ENCODE peak calls at places on chromosomes 1 and 21, in eight cellular contexts. One of them, this sample, is unnamed.

GRCh38 chr1:68433386-68433785 is 16.4 kb downstream of the RPE65 start:
- DNase-seq in myocyte: no peak
- DNase-seq in NCI-H774: no peak
- DNase-seq in brain microvascular endothelial cell: no peak
- DNase-seq in endothelial cell: no peak
- DNase-seq in right atrium auricular region: no peak
- DNase-seq in activated CD4-positive, alpha-beta T cell treated with anti-CD3 and anti-CD28 coated beads for 48 hours: no peak
- DNase-seq in activated CD4-positive, CD25-positive, alpha-beta regulatory T cell: no peak
- DNase-seq in this sample: no peak

GRCh38 chr1:170460379-170460778 is 71.6 kb upstream of the GORAB start:
- DNase-seq in activated CD4-positive, CD25-positive, alpha-beta regulatory T cell: no peak
- DNase-seq in endothelial cell: no peak
- DNase-seq in brain microvascular endothelial cell: no peak
- DNase-seq in myocyte: peak
- DNase-seq in activated CD4-positive, alpha-beta T cell treated with anti-CD3 and anti-CD28 coated beads for 48 hours: no peak
- DNase-seq in right atrium auricular region: no peak
- DNase-seq in NCI-H774: no peak
- DNase-seq in this sample: no peak

GRCh38 chr1:109322974-109323373 is 16.2 kb upstream of the MYBPHL start:
- DNase-seq in activated CD4-positive, alpha-beta T cell treated with anti-CD3 and anti-CD28 coated beads for 48 hours: no peak
- DNase-seq in NCI-H774: no peak
- DNase-seq in brain microvascular endothelial cell: no peak
- DNase-seq in endothelial cell: no peak
- DNase-seq in activated CD4-positive, CD25-positive, alpha-beta regulatory T cell: no peak
- DNase-seq in myocyte: no peak
- DNase-seq in right atrium auricular region: no peak
- DNase-seq in this sample: no peak

GRCh38 chr1:178512566-178513277 is at the start of gene TEX35:
- DNase-seq in NCI-H774: no peak
- DNase-seq in right atrium auricular region: no peak
- DNase-seq in activated CD4-positive, alpha-beta T cell treated with anti-CD3 and anti-CD28 coated beads for 48 hours: no peak
- DNase-seq in endothelial cell: no peak
- DNase-seq in myocyte: no peak
- DNase-seq in activated CD4-positive, CD25-positive, alpha-beta regulatory T cell: no peak
- DNase-seq in brain microvascular endothelial cell: no peak
- DNase-seq in this sample: no peak

GRCh38 chr21:45820171-45821091 is 161.1 kb upstream of the COL6A1 start:
- DNase-seq in myocyte: peak
- DNase-seq in activated CD4-positive, CD25-positive, alpha-beta regulatory T cell: peak
- DNase-seq in right atrium auricular region: peak
- DNase-seq in activated CD4-positive, alpha-beta T cell treated with anti-CD3 and anti-CD28 coated beads for 48 hours: peak
- DNase-seq in endothelial cell: peak
- DNase-seq in NCI-H774: peak
- DNase-seq in brain microvascular endothelial cell: peak
- DNase-seq in this sample: peak

GRCh38 chr1:119001181-119002018 is 13.3 kb upstream of the TBX15 start:
- DNase-seq in myocyte: no peak
- DNase-seq in brain microvascular endothelial cell: no peak
- DNase-seq in right atrium auricular region: no peak
- DNase-seq in activated CD4-positive, alpha-beta T cell treated with anti-CD3 and anti-CD28 coated beads for 48 hours: no peak
- DNase-seq in endothelial cell: no peak
- DNase-seq in activated CD4-positive, CD25-positive, alpha-beta regulatory T cell: no peak
- DNase-seq in NCI-H774: no peak
- DNase-seq in this sample: no peak

GRCh38 chr1:111989531-111990025 is at the start of gene KCND3:
- DNase-seq in activated CD4-positive, CD25-positive, alpha-beta regulatory T cell: no peak
- DNase-seq in activated CD4-positive, alpha-beta T cell treated with anti-CD3 and anti-CD28 coated beads for 48 hours: peak
- DNase-seq in NCI-H774: peak
- DNase-seq in right atrium auricular region: no peak
- DNase-seq in brain microvascular endothelial cell: no peak
- DNase-seq in endothelial cell: peak
- DNase-seq in myocyte: peak
- DNase-seq in this sample: no peak

GRCh38 chr1:78688701-78689100 is 39.1 kb downstream of the IFI44 start:
- DNase-seq in endothelial cell: no peak
- DNase-seq in myocyte: peak
- DNase-seq in right atrium auricular region: no peak
- DNase-seq in NCI-H774: no peak
- DNase-seq in activated CD4-positive, alpha-beta T cell treated with anti-CD3 and anti-CD28 coated beads for 48 hours: no peak
- DNase-seq in activated CD4-positive, CD25-positive, alpha-beta regulatory T cell: no peak
- DNase-seq in brain microvascular endothelial cell: no peak
- DNase-seq in this sample: no peak

GRCh38 chr1:9233241-9233941 is 1.2 kb upstream of the H6PD start:
- DNase-seq in brain microvascular endothelial cell: peak
- DNase-seq in NCI-H774: no peak
- DNase-seq in myocyte: no peak
- DNase-seq in activated CD4-positive, CD25-positive, alpha-beta regulatory T cell: no peak
- DNase-seq in activated CD4-positive, alpha-beta T cell treated with anti-CD3 and anti-CD28 coated beads for 48 hours: no peak
- DNase-seq in right atrium auricular region: peak
- DNase-seq in endothelial cell: no peak
- DNase-seq in this sample: no peak

GRCh38 chr1:206792939-206793607 is 20.8 kb upstream of the IL10 start:
- DNase-seq in NCI-H774: no peak
- DNase-seq in activated CD4-positive, alpha-beta T cell treated with anti-CD3 and anti-CD28 coated beads for 48 hours: peak
- DNase-seq in endothelial cell: no peak
- DNase-seq in myocyte: no peak
- DNase-seq in activated CD4-positive, CD25-positive, alpha-beta regulatory T cell: no peak
- DNase-seq in right atrium auricular region: no peak
- DNase-seq in brain microvascular endothelial cell: no peak
- DNase-seq in this sample: no peak

GRCh38 chr1:84260852-84261518 is 40.5 kb upstream of the SAMD13 start:
- DNase-seq in endothelial cell: no peak
- DNase-seq in activated CD4-positive, CD25-positive, alpha-beta regulatory T cell: no peak
- DNase-seq in NCI-H774: peak
- DNase-seq in right atrium auricular region: no peak
- DNase-seq in activated CD4-positive, alpha-beta T cell treated with anti-CD3 and anti-CD28 coated beads for 48 hours: no peak
- DNase-seq in myocyte: no peak
- DNase-seq in brain microvascular endothelial cell: no peak
- DNase-seq in this sample: no peak